ENCODE peak calls at places on chromosomes 7 and 10, in six cellular contexts. I is cardiac fibroblast; R is iris pigment epithelial cell; K is globus pallidus; Q is WERI-Rb-1; T is stimulated activated CD8-positive, alpha-beta memory T cell treated with anti-CD3 and anti-CD28 coated beads, Interleukin-7, amount 100 ng/mL, for 24 hours. W is an unnamed sample.

GRCh38 chr7:125390866-125391265 is 461.2 kb upstream of the POT1 start:
- DNase-seq in I (no peak), R (no peak), K (no peak), Q (no peak), T (no peak), W (no peak)

GRCh38 chr10:121772406-121772805 is 155.4 kb downstream of the ATE1 start:
- DNase-seq in I (peak; percentile 26), R (no peak), K (no peak), Q (no peak), T (no peak), W (no peak)

GRCh38 chr7:11786186-11786585 is 45.8 kb downstream of the THSD7A start:
- DNase-seq in I (peak; percentile 12), R (peak; percentile 45), K (no peak), Q (no peak), T (no peak), W (no peak)

GRCh38 chr7:125661006-125661405 is 731.4 kb upstream of the POT1 start:
- DNase-seq in I (no peak), R (no peak), K (no peak), Q (no peak), T (no peak), W (no peak)

GRCh38 chr7:22127835-22128527 is 182.3 kb upstream of the CDCA7L start:
- DNase-seq in I (peak; percentile 34), R (no peak), K (no peak), Q (no peak), T (no peak), W (no peak)

GRCh38 chr7:80611779-80612178 is 26.7 kb upstream of the CD36 start:
- DNase-seq in I (peak; percentile 66), R (peak; percentile 92), K (no peak), Q (no peak), T (no peak), W (peak; percentile 85)

GRCh38 chr7:18040196-18040595 is 12.6 kb upstream of the PRPS1L1 start:
- DNase-seq in I (peak; percentile 33), R (peak; percentile 85), K (no peak), Q (no peak), T (no peak), W (no peak)

GRCh38 chr10:97991875-97992274 is 38.5 kb downstream of the CRTAC1 start:
- DNase-seq in I (peak; percentile 6), R (peak; percentile 29), K (no peak), Q (no peak), T (no peak), W (no peak)

GRCh38 chr10:28400176-28400575 is 97.3 kb upstream of the MPP7 start:
- DNase-seq in I (no peak), R (no peak), K (no peak), Q (no peak), T (no peak), W (no peak)

GRCh38 chr7:148142660-148143248 is 447.8 kb upstream of the C7orf33 start:
- DNase-seq in I (peak; percentile 64), R (peak; percentile 38), K (peak; percentile 68), Q (peak; percentile 45), T (no peak), W (no peak)

GRCh38 chr10:12027539-12027938 is 15.1 kb downstream of the UPF2 start:
- DNase-seq in I (no peak), R (no peak), K (no peak), Q (no peak), T (no peak), W (no peak)

GRCh38 chr7:76206633-76207032 is 4.9 kb downstream of the SRRM3 start:
- DNase-seq in I (peak; percentile 41), R (peak; percentile 22), K (no peak), Q (no peak), T (no peak), W (no peak)

GRCh38 chr7:98836811-98837631 is 32.8 kb downstream of the TMEM130 start:
- DNase-seq in I (peak; percentile 42), R (peak; percentile 24), K (no peak), Q (peak; percentile 83), T (no peak), W (no peak)

GRCh38 chr10:79249156-79250121 is 97.8 kb upstream of the PPIF start:
- DNase-seq in I (no peak), R (no peak), K (no peak), Q (no peak), T (no peak), W (no peak)

GRCh38 chr7:105270117-105270516 is 118.6 kb downstream of the SRPK2 start:
- DNase-seq in I (no peak), R (no peak), K (no peak), Q (no peak), T (no peak), W (no peak)

W was measured in left lobe of liver.